ENCODE peak calls at places on chromosomes 16 and 17, in five cellular contexts. One of them, this sample, is unnamed.

GRCh38 chr16:85452364-85453178 is 160.6 kb upstream of the GSE1 start:
- DNase-seq in NCI-H2171 treated with DMSO at 0.1 percent for 48 hours: no peak
- DNase-seq in epithelial cell of esophagus: no peak
- DNase-seq in cerebellum: no peak
- DNase-seq in KBM-7: no peak
- DNase-seq in this sample: peak

GRCh38 chr16:30539000-30539964 is 4.6 kb upstream of the ZNF747 start:
- DNase-seq in cerebellum: no peak
- DNase-seq in NCI-H2171 treated with DMSO at 0.1 percent for 48 hours: no peak
- DNase-seq in KBM-7: no peak
- DNase-seq in epithelial cell of esophagus: no peak
- DNase-seq in this sample: no peak

GRCh38 chr16:66342294-66342900 is 24.1 kb upstream of the CDH5 start:
- DNase-seq in NCI-H2171 treated with DMSO at 0.1 percent for 48 hours: no peak
- DNase-seq in epithelial cell of esophagus: no peak
- DNase-seq in KBM-7: no peak
- DNase-seq in cerebellum: no peak
- DNase-seq in this sample: peak

GRCh38 chr16:83356266-83356665 is 451.5 kb upstream of the HSBP1 start:
- DNase-seq in epithelial cell of esophagus: peak
- DNase-seq in KBM-7: peak
- DNase-seq in NCI-H2171 treated with DMSO at 0.1 percent for 48 hours: peak
- DNase-seq in cerebellum: peak
- DNase-seq in this sample: peak

GRCh38 chr16:648071-648785 is 937 bp upstream of the WDR90 start:
- DNase-seq in cerebellum: no peak
- DNase-seq in NCI-H2171 treated with DMSO at 0.1 percent for 48 hours: peak
- DNase-seq in KBM-7: no peak
- DNase-seq in epithelial cell of esophagus: peak
- DNase-seq in this sample: peak

GRCh38 chr17:82338858-82339633 is 5.5 kb upstream of the SECTM1 start:
- DNase-seq in KBM-7: peak
- DNase-seq in epithelial cell of esophagus: peak
- DNase-seq in NCI-H2171 treated with DMSO at 0.1 percent for 48 hours: no peak
- DNase-seq in cerebellum: peak
- DNase-seq in this sample: peak

GRCh38 chr17:77831497-77832179 is 126.9 kb upstream of the TNRC6C start:
- DNase-seq in epithelial cell of esophagus: no peak
- DNase-seq in NCI-H2171 treated with DMSO at 0.1 percent for 48 hours: no peak
- DNase-seq in KBM-7: no peak
- DNase-seq in cerebellum: no peak
- DNase-seq in this sample: no peak

GRCh38 chr17:79095345-79096055 is 20.9 kb downstream of the ENGASE start:
- DNase-seq in cerebellum: no peak
- DNase-seq in epithelial cell of esophagus: peak
- DNase-seq in NCI-H2171 treated with DMSO at 0.1 percent for 48 hours: no peak
- DNase-seq in KBM-7: no peak
- DNase-seq in this sample: no peak

GRCh38 chr16:21158208-21159110 is at the start of gene LDAF1:
- DNase-seq in NCI-H2171 treated with DMSO at 0.1 percent for 48 hours: peak
- DNase-seq in epithelial cell of esophagus: peak
- DNase-seq in cerebellum: peak
- DNase-seq in KBM-7: peak
- DNase-seq in this sample: peak